ENCODE peak calls at places on chromosome 1, in seven cellular contexts. Y is mesendoderm, W is GM04504, M is A172, J is NCI-H1092 treated with DMSO at 0.1 percent for 48 hours, T is MG63, I is anterior cingulate cortex. V is an unnamed sample.

GRCh38 chr1:44074415-44074814 is 43.2 kb upstream of the SLC6A9 start:
- DNase-seq in M (no peak), Y (no peak), T (no peak), I (no peak), W (no peak), J (no peak), V (no peak)

GRCh38 chr1:46333300-46334029 is 7.1 kb upstream of the NSUN4 start:
- DNase-seq in W (no peak), J (no peak), M (peak), I (no peak), T (no peak), Y (peak), V (peak)

GRCh38 chr1:84946631-84947030 is 50.3 kb downstream of the MCOLN2 start:
- DNase-seq in J (no peak), I (no peak), W (no peak), M (no peak), Y (no peak), T (peak), V (no peak)

GRCh38 chr1:15272009-15272781 is 25.2 kb downstream of the FHAD1 start:
- DNase-seq in J (peak), I (peak), Y (peak), M (peak), T (peak), W (peak), V (peak)

GRCh38 chr1:2594641-2595131 is 8.1 kb downstream of the PRXL2B start:
- DNase-seq in M (no peak), W (no peak), I (no peak), T (no peak), J (no peak), Y (no peak), V (no peak)

GRCh38 chr1:1137256-1138045 is 21.6 kb upstream of the C1orf159 start:
- DNase-seq in T (no peak), M (no peak), I (no peak), J (no peak), W (no peak), Y (no peak), V (no peak)

GRCh38 chr1:201466492-201466891 is 2.5 kb downstream of the PHLDA3 start:
- DNase-seq in J (no peak), M (peak), Y (no peak), W (no peak), T (peak), I (no peak), V (no peak)

GRCh38 chr1:94702440-94702810 is 117.7 kb upstream of the SLC44A3 start:
- DNase-seq in J (no peak), W (no peak), I (no peak), M (no peak), T (no peak), Y (no peak), V (no peak)

GRCh38 chr1:156493749-156494148 is 6.8 kb downstream of the MEF2D start:
- DNase-seq in Y (no peak), I (no peak), M (no peak), T (no peak), J (no peak), W (no peak), V (no peak)

GRCh38 chr1:33957854-33958253 is 94.0 kb downstream of the HMGB4 start:
- DNase-seq in Y (no peak), T (no peak), M (no peak), J (no peak), I (peak), W (no peak), V (no peak)

V was measured in ELF-1.